ENCODE peak calls at places on chromosome 1, in nine cellular contexts. Y, P, H, G, C, F, L, E and U are unnamed samples.

GRCh38 chr1:199113265-199113869 is 474.5 kb downstream of the PTPRC start:
- DNase-seq in Y (peak), P (peak), H (peak), G (peak), C (peak), F (peak), L (peak), E (no peak), U (no peak)

GRCh38 chr1:21843996-21844395 is 31.9 kb downstream of the LDLRAD2 start:
- DNase-seq in Y (no peak), P (no peak), H (no peak), G (no peak), C (no peak), F (no peak), L (no peak), E (no peak), U (no peak)

GRCh38 chr1:243605604-243606003 is 244.4 kb downstream of the AKT3 start:
- DNase-seq in Y (no peak), P (no peak), H (peak), G (no peak), C (no peak), F (no peak), L (no peak), E (no peak), U (no peak)

GRCh38 chr1:29465755-29466154 is 229.4 kb downstream of the PTPRU start:
- DNase-seq in Y (peak), P (no peak), H (peak), G (no peak), C (no peak), F (no peak), L (no peak), E (no peak), U (no peak)

GRCh38 chr1:34155851-34156250 is 9.2 kb downstream of the CSMD2 start:
- DNase-seq in Y (no peak), P (no peak), H (no peak), G (no peak), C (no peak), F (no peak), L (no peak), E (no peak), U (no peak)

GRCh38 chr1:234656981-234657651 is 47.1 kb upstream of the IRF2BP2 start:
- DNase-seq in Y (peak), P (peak), H (peak), G (no peak), C (peak), F (no peak), L (peak), E (no peak), U (no peak)

GRCh38 chr1:238753205-238753720 is 633.1 kb upstream of the CHRM3 start:
- DNase-seq in Y (no peak), P (no peak), H (no peak), G (no peak), C (no peak), F (no peak), L (no peak), E (no peak), U (no peak)

GRCh38 chr1:101820080-101820479 is 176.6 kb downstream of the OLFM3 start:
- DNase-seq in Y (peak), P (no peak), H (peak), G (no peak), C (no peak), F (no peak), L (peak), E (peak), U (no peak)

GRCh38 chr1:112369389-112370285 is 26.4 kb upstream of the CTTNBP2NL start:
- DNase-seq in Y (peak), P (peak), H (peak), G (peak), C (peak), F (peak), L (peak), E (peak), U (peak)

GRCh38 chr1:100883963-100884362 is 10.7 kb downstream of the EXTL2 start:
- DNase-seq in Y (peak), P (no peak), H (peak), G (no peak), C (no peak), F (no peak), L (no peak), E (no peak), U (no peak)

GRCh38 chr1:84538599-84538998 is 32.2 kb upstream of the GNG5 start:
- DNase-seq in Y (no peak), P (no peak), H (no peak), G (no peak), C (no peak), F (no peak), L (no peak), E (no peak), U (no peak)

GRCh38 chr1:109959974-109960744 is 24.4 kb upstream of the AHCYL1 start:
- DNase-seq in Y (peak), P (no peak), H (peak), G (no peak), C (no peak), F (peak), L (no peak), E (no peak), U (no peak)

GRCh38 chr1:84255586-84255985 is 45.9 kb upstream of the SAMD13 start:
- DNase-seq in Y (no peak), P (no peak), H (no peak), G (no peak), C (no peak), F (no peak), L (no peak), E (no peak), U (no peak)

GRCh38 chr1:19405761-19406481 is 79.4 kb downstream of the CAPZB start:
- DNase-seq in Y (peak), P (no peak), H (peak), G (no peak), C (no peak), F (no peak), L (no peak), E (no peak), U (no peak)

GRCh38 chr1:156412653-156413309 is 43.8 kb downstream of the RHBG start:
- DNase-seq in Y (no peak), P (no peak), H (no peak), G (no peak), C (no peak), F (no peak), L (no peak), E (no peak), U (no peak)

GRCh38 chr1:78054559-78054958 is 8.8 kb downstream of the GIPC2 start:
- DNase-seq in Y (no peak), P (no peak), H (peak), G (no peak), C (no peak), F (no peak), L (no peak), E (no peak), U (no peak)

GRCh38 chr1:212979340-212980122 is 29.2 kb downstream of the VASH2 start:
- DNase-seq in Y (no peak), P (no peak), H (no peak), G (no peak), C (peak), F (no peak), L (peak), E (no peak), U (peak)

GRCh38 chr1:59020151-59020997 is 236.5 kb upstream of the JUN start:
- DNase-seq in Y (peak), P (peak), H (peak), G (peak), C (peak), F (no peak), L (peak), E (no peak), U (no peak)

GRCh38 chr1:55214903-55215193 is 316 bp downstream of the USP24 start:
- DNase-seq in Y (peak), P (peak), H (peak), G (peak), C (no peak), F (peak), L (no peak), E (peak), U (peak)

GRCh38 chr1:53754484-53755312 is 15.7 kb upstream of the GLIS1 start:
- DNase-seq in Y (peak), P (peak), H (peak), G (peak), C (no peak), F (peak), L (peak), E (no peak), U (peak)

GRCh38 chr1:107141491-107142369 is 891 bp downstream of the NTNG1 start:
- DNase-seq in Y (peak), P (peak), H (peak), G (no peak), C (peak), F (peak), L (peak), E (peak), U (no peak)

GRCh38 chr1:152697701-152698600 is at the start of gene LCE2A:
- DNase-seq in Y (no peak), P (no peak), H (no peak), G (no peak), C (no peak), F (no peak), L (no peak), E (no peak), U (no peak)

GRCh38 chr1:50332941-50333594 is 90.2 kb downstream of the DMRTA2 start:
- DNase-seq in Y (peak), P (peak), H (peak), G (peak), C (peak), F (peak), L (peak), E (peak), U (no peak)

GRCh38 chr1:217106231-217106630 is 383.0 kb upstream of the ESRRG start:
- DNase-seq in Y (peak), P (no peak), H (peak), G (no peak), C (no peak), F (no peak), L (no peak), E (no peak), U (no peak)

GRCh38 chr1:34924759-34925555 is 4.5 kb downstream of the DLGAP3 start:
- DNase-seq in Y (peak), P (peak), H (peak), G (no peak), C (no peak), F (peak), L (peak), E (peak), U (peak)

GRCh38 chr1:230982698-230983097 is 3.8 kb downstream of the ARV1 start:
- DNase-seq in Y (no peak), P (no peak), H (peak), G (no peak), C (no peak), F (no peak), L (no peak), E (no peak), U (no peak)

GRCh38 chr1:159079518-159079917 is 3.0 kb upstream of the AIM2 start:
- DNase-seq in Y (no peak), P (no peak), H (no peak), G (no peak), C (no peak), F (no peak), L (no peak), E (no peak), U (no peak)

GRCh38 chr1:87329051-87329755 is 523 bp downstream of the LMO4 start:
- DNase-seq in Y (peak), P (peak), H (peak), G (peak), C (peak), F (peak), L (peak), E (peak), U (no peak)

GRCh38 chr1:2594001-2594640 is 7.5 kb downstream of the PRXL2B start:
- DNase-seq in Y (peak), P (peak), H (peak), G (peak), C (no peak), F (peak), L (no peak), E (no peak), U (peak)

GRCh38 chr1:245797592-245798366 is 643.0 kb downstream of the KIF26B start:
- DNase-seq in Y (no peak), P (no peak), H (peak), G (no peak), C (no peak), F (peak), L (no peak), E (no peak), U (peak)

GRCh38 chr1:29984107-29984506 is 739.3 kb downstream of the MATN1 start:
- DNase-seq in Y (no peak), P (no peak), H (no peak), G (no peak), C (no peak), F (no peak), L (no peak), E (no peak), U (no peak)

DNA sequence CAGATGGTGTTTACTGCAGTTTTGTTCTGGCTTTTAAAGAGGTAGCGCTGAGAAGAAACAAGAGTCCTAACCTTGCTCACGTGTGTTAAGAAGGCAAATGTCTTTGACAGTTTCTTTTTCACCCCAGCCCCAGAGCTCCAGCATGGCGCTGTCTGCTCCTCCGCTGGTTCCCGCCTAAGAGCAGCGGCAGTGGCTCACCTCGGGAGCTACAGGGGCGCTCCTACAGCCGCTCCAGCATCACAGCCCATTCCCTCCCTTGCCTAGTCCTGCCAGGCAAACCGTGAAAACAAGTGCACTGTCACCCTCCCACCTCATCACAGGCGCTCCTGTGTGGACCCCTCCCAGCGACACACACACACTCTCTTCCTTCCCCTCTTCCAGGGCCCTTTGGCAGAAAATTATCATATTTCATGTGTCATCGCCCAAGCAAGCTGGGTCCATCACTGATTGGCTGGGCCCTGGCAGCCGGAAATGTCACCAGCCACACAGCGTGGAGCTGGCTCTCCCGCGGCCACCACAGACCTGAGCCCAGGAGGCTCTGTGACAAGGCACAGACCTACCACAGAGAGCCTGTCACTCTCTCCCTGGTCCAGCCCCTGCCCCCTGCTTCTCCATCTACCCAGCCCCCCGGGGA is 1.2 kb upstream of the HIVEP3 start:
- DNase-seq in Y (no peak), P (no peak), H (no peak), G (peak), C (peak), F (peak), L (peak), E (no peak), U (no peak)
- TF ChIP-seq CTCF in Y (no peak), P (no peak), H (no peak), G (no peak), C (no peak), F (no peak), L (no peak), E (no peak), U (no peak)

GRCh38 chr1:91502138-91502881 is 1.7 kb downstream of the CDC7 start:
- DNase-seq in Y (no peak), P (no peak), H (no peak), G (no peak), C (no peak), F (no peak), L (no peak), E (no peak), U (no peak)

GRCh38 chr1:91503975-91504530 is 3.4 kb downstream of the CDC7 start:
- DNase-seq in Y (no peak), P (no peak), H (no peak), G (no peak), C (no peak), F (no peak), L (no peak), E (no peak), U (no peak)

GRCh38 chr1:91501527-91501859 is 842 bp downstream of the CDC7 start:
- DNase-seq in Y (peak), P (no peak), H (peak), G (no peak), C (no peak), F (no peak), L (peak), E (no peak), U (no peak)

GRCh38 chr1:91503332-91503900 is 2.8 kb downstream of the CDC7 start:
- DNase-seq in Y (no peak), P (no peak), H (no peak), G (no peak), C (no peak), F (no peak), L (no peak), E (no peak), U (no peak)

DNA sequence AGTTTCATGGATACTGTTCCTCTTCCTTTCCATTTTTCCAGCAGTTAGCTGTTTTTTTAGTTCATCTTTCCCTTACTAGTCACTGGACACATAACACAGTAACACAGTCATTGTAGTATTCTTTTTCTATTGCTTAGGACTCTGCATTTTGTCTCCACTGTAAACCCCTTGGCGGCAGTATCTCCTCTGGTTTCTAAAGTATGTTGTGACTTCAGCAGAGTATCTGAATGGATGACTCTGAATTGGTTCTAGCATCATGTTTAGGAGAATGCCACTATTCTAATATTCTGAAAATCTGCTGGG is 2.2 kb downstream of the CDC7 start:
- DNase-seq in Y (peak), P (no peak), H (peak), G (no peak), C (no peak), F (no peak), L (peak), E (no peak), U (no peak)
- TF ChIP-seq CTCF in Y (peak), P (no peak), H (peak), G (no peak), C (peak), F (no peak), L (peak), E (no peak), U (peak)

GRCh38 chr1:56808385-56808784 is 10.8 kb downstream of the FYB2 start:
- DNase-seq in Y (no peak), P (no peak), H (no peak), G (no peak), C (no peak), F (no peak), L (no peak), E (no peak), U (no peak)

GRCh38 chr1:56803561-56804156 is 15.5 kb downstream of the FYB2 start:
- DNase-seq in Y (no peak), P (no peak), H (peak), G (peak), C (no peak), F (peak), L (peak), E (no peak), U (no peak)

GRCh38 chr1:56811331-56811730 is 7.9 kb downstream of the FYB2 start:
- DNase-seq in Y (no peak), P (peak), H (no peak), G (no peak), C (no peak), F (no peak), L (no peak), E (no peak), U (no peak)

DNA sequence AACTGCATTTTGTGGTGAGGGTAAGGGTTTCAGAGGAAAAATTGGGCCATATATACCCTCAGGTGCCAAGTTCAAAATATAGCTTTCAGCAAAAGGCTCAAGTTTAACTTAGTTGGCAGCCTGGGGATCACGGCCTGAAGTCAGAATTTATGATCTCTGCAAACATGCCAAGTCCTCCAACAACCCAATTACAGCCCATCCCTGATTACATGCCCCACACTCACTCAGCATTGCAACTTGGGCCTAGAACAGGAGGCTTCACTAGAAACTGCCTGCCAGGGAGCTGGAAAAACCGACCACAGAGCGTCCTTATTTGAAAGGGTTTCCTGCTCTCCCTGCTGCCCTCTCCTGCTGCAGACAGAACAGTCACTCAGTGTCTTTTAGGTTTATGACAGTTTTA is 12.4 kb downstream of the FYB2 start:
- DNase-seq in Y (no peak), P (no peak), H (no peak), G (no peak), C (no peak), F (no peak), L (no peak), E (no peak), U (no peak)
- TF ChIP-seq CTCF in Y (no peak), P (no peak), H (no peak), G (no peak), C (no peak), F (no peak), L (no peak), E (no peak), U (peak)

DNA sequence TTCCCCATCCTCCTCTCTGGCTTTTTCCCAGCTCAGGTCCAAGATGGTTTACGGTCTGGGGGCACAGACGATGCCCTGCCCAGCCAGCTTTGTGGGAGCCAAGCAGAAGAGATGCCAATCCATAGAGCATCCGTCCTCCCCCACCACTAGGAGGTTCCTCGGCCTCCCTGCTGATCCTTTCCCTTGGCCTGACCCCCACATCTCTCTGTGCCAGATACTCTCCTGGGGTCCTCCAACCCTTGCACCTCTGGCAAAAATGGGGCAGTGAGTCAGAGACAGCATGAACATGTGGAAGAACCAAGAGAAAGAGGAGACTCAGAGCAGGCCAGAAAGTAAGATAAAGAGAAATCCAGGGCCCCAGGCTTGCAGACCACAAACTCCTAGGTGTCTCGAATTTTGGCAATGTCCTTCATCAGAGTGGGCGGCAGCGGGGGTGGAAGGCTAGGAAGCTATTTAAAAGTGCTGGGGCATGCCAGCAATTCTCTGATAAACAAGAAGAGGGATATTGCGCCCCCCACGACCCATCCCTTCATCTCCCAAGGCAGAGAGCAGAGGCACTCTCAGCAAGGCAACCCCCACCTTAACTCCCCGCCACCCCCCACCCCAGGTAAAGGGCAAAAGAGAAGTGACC is 11.4 kb downstream of the BLACAT1 start:
- DNase-seq in Y (no peak), P (no peak), H (no peak), G (no peak), C (no peak), F (no peak), L (no peak), E (no peak), U (no peak)
- TF ChIP-seq CTCF in Y (no peak), P (no peak), H (peak), G (no peak), C (no peak), F (no peak), L (no peak), E (no peak), U (no peak)